ENCODE peak calls at places on chromosome 20, in four cellular contexts. Q, H, L and Y are unnamed samples.

GRCh38 chr20:14963262-14963663 is 625.9 kb upstream of the FLRT3 start:
- DNase-seq in Q (no peak), H (no peak), L (no peak), Y (no peak)

GRCh38 chr20:51554538-51555165 is 12.1 kb upstream of the NFATC2 start:
- DNase-seq in Q (no peak), H (no peak), L (no peak), Y (no peak)

GRCh38 chr20:23013429-23013828 is 21.7 kb upstream of the SSTR4 start:
- DNase-seq in Q (no peak), H (no peak), L (no peak), Y (no peak)

GRCh38 chr20:47727170-47727880 is 58.0 kb downstream of the SULF2 start:
- DNase-seq in Q (no peak), H (peak), L (peak), Y (peak)

GRCh38 chr20:64053841-64054661 is 4.6 kb upstream of the SOX18 start:
- DNase-seq in Q (peak), H (no peak), L (peak), Y (no peak)

GRCh38 chr20:47456952-47457724 is 44.5 kb upstream of the NCOA3 start:
- DNase-seq in Q (peak), H (no peak), L (no peak), Y (no peak)

GRCh38 chr20:43322851-43323250 is 133.1 kb upstream of the PTPRT start:
- DNase-seq in Q (no peak), H (no peak), L (peak), Y (no peak)

GRCh38 chr20:3720626-3721025 is 8.2 kb upstream of the SIGLEC1 start:
- DNase-seq in Q (no peak), H (no peak), L (no peak), Y (no peak)

GRCh38 chr20:25470045-25470444 is 62.6 kb downstream of the GINS1 start:
- DNase-seq in Q (no peak), H (no peak), L (peak), Y (no peak)